ENCODE peak calls at places on chromosomes 11 and 22, in six cellular contexts. E, A, S, B, C and N are unnamed samples.

GRCh38 chr11:106920899-106921504 is 97.3 kb downstream of the GUCY1A2 start:
- DNase-seq in E (no peak), A (no peak), S (no peak), B (no peak), C (no peak), N (no peak)

GRCh38 chr11:29063630-29064361 is 953.0 kb downstream of the KCNA4 start:
- DNase-seq in E (no peak), A (no peak), S (no peak), B (no peak), C (no peak), N (no peak)

GRCh38 chr11:71218789-71219499 is 33.4 kb downstream of the SHANK2 start:
- DNase-seq in E (no peak), A (no peak), S (no peak), B (no peak), C (no peak), N (no peak)

GRCh38 chr11:11243790-11244469 is 109.1 kb downstream of the CSNK2A3 start:
- DNase-seq in E (no peak), A (peak), S (no peak), B (no peak), C (peak), N (peak)

GRCh38 chr11:113779496-113779895 is at the start of gene CLDN25:
- DNase-seq in E (no peak), A (no peak), S (no peak), B (no peak), C (no peak), N (no peak)

GRCh38 chr22:45612451-45612901 is 59.2 kb upstream of the ATXN10 start:
- DNase-seq in E (no peak), A (peak), S (no peak), B (no peak), C (no peak), N (no peak)

GRCh38 chr11:1515082-1516060 is 28.8 kb upstream of the MOB2 start:
- DNase-seq in E (peak), A (peak), S (peak), B (peak), C (peak), N (peak)

GRCh38 chr11:121512468-121513465 is 60.0 kb upstream of the SORL1-AS1 start:
- DNase-seq in E (no peak), A (no peak), S (no peak), B (no peak), C (no peak), N (no peak)

GRCh38 chr11:126465573-126466287 is 110.2 kb downstream of the ST3GAL4 start:
- DNase-seq in E (no peak), A (no peak), S (no peak), B (peak), C (no peak), N (no peak)

GRCh38 chr11:127369301-127369968 is 368.9 kb upstream of the KIRREL3 start:
- DNase-seq in E (no peak), A (no peak), S (no peak), B (no peak), C (no peak), N (no peak)

GRCh38 chr11:71466358-71466757 is 13.4 kb downstream of the NADSYN1 start:
- DNase-seq in E (no peak), A (no peak), S (no peak), B (no peak), C (no peak), N (no peak)

GRCh38 chr11:8086001-8086479 is 5.0 kb downstream of the TUB start:
- DNase-seq in E (no peak), A (no peak), S (no peak), B (no peak), C (no peak), N (no peak)

GRCh38 chr11:72221386-72221785 is 3.2 kb upstream of the INPPL1 start:
- DNase-seq in E (no peak), A (no peak), S (no peak), B (peak), C (no peak), N (no peak)

GRCh38 chr11:123546515-123546914 is 107.9 kb downstream of the SCN3B start:
- DNase-seq in E (no peak), A (no peak), S (no peak), B (no peak), C (no peak), N (no peak)

GRCh38 chr11:102010776-102011500 is 36.3 kb upstream of the CFAP300 start:
- DNase-seq in E (peak), A (peak), S (peak), B (peak), C (no peak), N (no peak)

GRCh38 chr11:64590763-64591221 is at the start of gene SLC22A12:
- DNase-seq in E (no peak), A (no peak), S (no peak), B (no peak), C (no peak), N (no peak)